ENCODE peak calls at places on chromosomes 2 and 18, in four cellular contexts. T is A549, F is SK-N-SH, Y is Peyer's patch. Q is an unnamed sample. For H3K4me1, the result is how much of the 10 kb centered on the place peaks cover.

GRCh38 chr18:66621816-66622576 is 18.1 kb upstream of the CDH19 start:
- DNase-seq in T (no peak), F (no peak), Y (no peak), Q (no peak)

GRCh38 chr2:26469092-26469710 is 8.7 kb downstream of the OTOF start:
- DNase-seq in T (peak), F (peak), Y (peak), Q (peak)

GRCh38 chr2:41409328-41409727 is 638.5 kb upstream of the PKDCC start:
- DNase-seq in T (no peak), F (no peak), Y (no peak), Q (no peak)

GRCh38 chr2:16030206-16031054 is 90.1 kb downstream of the MYCN start:
- DNase-seq in T (no peak), F (no peak), Y (no peak), Q (no peak)

GRCh38 chr2:127324635-127325034 is 30.7 kb upstream of the ERCC3 start:
- DNase-seq in T (peak), F (peak), Y (no peak), Q (no peak)

GRCh38 chr2:171274757-171275156 is 114.1 kb upstream of the TLK1 start:
- DNase-seq in T (no peak), F (no peak), Y (no peak), Q (no peak)

GRCh38 chr18:45254683-45255082 is 360.6 kb upstream of the SLC14A2 start:
- DNase-seq in T (no peak), F (no peak), Y (no peak), Q (no peak)

GRCh38 chr18:79876497-79876896 is 75.0 kb downstream of the SLC66A2 start:
- DNase-seq in T (no peak), F (peak), Y (no peak), Q (no peak)

GRCh38 chr2:203685081-203685621 is 21.3 kb upstream of the CD28 start:
- DNase-seq in T (no peak), F (no peak), Y (no peak), Q (no peak)

GRCh38 chr2:135030826-135031225 is 16.4 kb downstream of the MAP3K19 start:
- DNase-seq in T (no peak), F (no peak), Y (no peak), Q (no peak)

GRCh38 chr2:144331652-144332355 is 188.1 kb downstream of the ZEB2 start:
- DNase-seq in T (peak), F (peak), Y (peak), Q (no peak)

GRCh38 chr2:44168684-44169154 is at the start of gene PPM1B:
- DNase-seq in T (no peak), F (peak), Y (no peak), Q (peak)

GRCh38 chr2:32745675-32746074 is 117.8 kb downstream of the TTC27 start:
- DNase-seq in T (no peak), F (no peak), Y (no peak), Q (no peak)

GRCh38 chr2:45793564-45793963 is 142.1 kb downstream of the PRKCE start:
- DNase-seq in T (no peak), F (no peak), Y (peak), Q (no peak)

GRCh38 chr2:230889911-230890601 is 25.3 kb downstream of the ITM2C start:
- DNase-seq in T (no peak), F (no peak), Y (no peak), Q (no peak)

GRCh38 chr18:56316727-56317126 is 321.7 kb downstream of the TXNL1 start:
- DNase-seq in T (no peak), F (no peak), Y (no peak), Q (no peak)

GRCh38 chr2:133532919-133533318 is 35.3 kb downstream of the NCKAP5 start:
- DNase-seq in T (peak), F (no peak), Y (no peak), Q (no peak)

GRCh38 chr2:43605851-43606250 is 10.0 kb upstream of the THADA start:
- DNase-seq in T (no peak), F (no peak), Y (no peak), Q (no peak)

GRCh38 chr2:128639693-128640092 is 321.0 kb upstream of the HS6ST1 start:
- DNase-seq in T (no peak), F (no peak), Y (peak), Q (no peak)

GRCh38 chr2:148540022-148540421 is 104.5 kb upstream of the EPC2 start:
- DNase-seq in T (no peak), F (no peak), Y (no peak), Q (no peak)

GRCh38 chr2:6986251-6986893 is 69.2 kb downstream of the RNF144A start:
- DNase-seq in T (no peak), F (peak), Y (no peak), Q (no peak)

GRCh38 chr2:218877331-218877730 is 3.3 kb upstream of the WNT10A start:
- DNase-seq in T (no peak), F (peak), Y (no peak), Q (no peak)

GRCh38 chr2:218879881-218880748 is 537 bp upstream of the WNT10A start:
- DNase-seq in T (no peak), F (peak), Y (peak), Q (peak)

GRCh38 chr2:218878486-218878885 is 2.2 kb upstream of the WNT10A start:
- DNase-seq in T (no peak), F (no peak), Y (no peak), Q (no peak)

GRCh38 chr2:218877891-218878290 is 2.8 kb upstream of the WNT10A start:
- DNase-seq in T (no peak), F (no peak), Y (no peak), Q (no peak)

DNA sequence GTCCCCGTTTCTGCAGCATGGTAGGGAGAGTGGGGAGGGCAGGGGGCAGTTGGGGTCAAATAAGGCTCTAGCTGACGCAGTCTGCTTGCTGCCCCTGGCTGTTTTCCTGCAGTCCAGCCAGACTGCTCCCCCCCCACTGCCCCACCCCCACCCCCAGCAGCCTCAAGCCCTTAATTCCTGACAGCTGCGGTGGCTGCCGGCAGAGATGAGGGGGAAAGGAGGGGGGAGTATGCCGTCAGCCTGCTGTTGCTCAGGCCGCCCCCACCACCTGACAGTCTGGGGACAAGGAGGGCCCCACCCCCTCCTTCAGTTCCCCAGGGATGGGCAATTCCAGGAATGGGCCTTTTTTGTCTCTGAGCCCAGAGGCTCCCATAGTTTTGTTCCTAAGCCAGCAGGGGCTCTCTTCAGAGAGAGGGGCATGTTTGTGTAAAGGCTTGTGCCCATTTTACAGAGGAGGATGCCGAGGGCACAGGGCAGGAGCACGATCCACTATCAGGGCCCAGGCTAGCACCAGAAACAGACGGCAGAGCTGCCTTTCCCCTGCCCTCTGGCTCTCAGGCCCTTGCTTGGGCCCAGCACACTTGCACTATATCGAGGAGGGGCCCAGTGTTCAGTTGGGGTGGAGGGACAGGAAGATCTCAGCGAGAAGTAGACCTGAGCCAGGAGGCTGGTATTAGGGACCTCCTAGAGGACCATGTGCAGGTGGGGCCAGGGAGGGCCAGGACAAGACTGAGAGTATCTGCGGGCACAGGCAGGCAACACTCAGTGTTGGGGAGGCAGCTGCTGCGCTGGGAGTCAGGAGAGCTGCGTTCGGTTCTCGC is 1.5 kb upstream of the WNT10A start:
- DNase-seq in T (no peak), F (peak), Y (no peak), Q (no peak)
- H3K4me1 ChIP-seq in T (under half), F (half or more), Y (under half), Q (half or more)

GRCh38 chr2:112182581-112183034 is 44.4 kb downstream of the FBLN7 start:
- DNase-seq in T (no peak), F (no peak), Y (peak), Q (no peak)

GRCh38 chr2:112183327-112184025 is 45.3 kb downstream of the FBLN7 start:
- DNase-seq in T (no peak), F (no peak), Y (no peak), Q (no peak)

GRCh38 chr2:112185131-112185530 is 46.9 kb downstream of the FBLN7 start:
- DNase-seq in T (no peak), F (no peak), Y (no peak), Q (no peak)

GRCh38 chr2:112184121-112184520 is 45.9 kb downstream of the FBLN7 start:
- DNase-seq in T (no peak), F (no peak), Y (no peak), Q (no peak)

GRCh38 chr2:112181571-112182290 is 43.5 kb downstream of the FBLN7 start:
- DNase-seq in T (no peak), F (no peak), Y (no peak), Q (peak)
- TF ChIP-seq CTCF in T (no peak), F (no peak), Y (no peak), Q (no peak)

GRCh38 chr2:67515538-67515937 is 118.4 kb downstream of the ETAA1 start:
- DNase-seq in T (no peak), F (no peak), Y (no peak), Q (no peak)
- H3K27ac ChIP-seq in T (no peak), F (no peak), Y (no peak), Q (no peak)

GRCh38 chr2:20207051-20207450 is 17.9 kb downstream of the SDC1 start:
- DNase-seq in T (no peak), F (no peak), Y (no peak), Q (no peak)
- H3K4me1 ChIP-seq in T (under half), F (under half), Y (under half), Q (under half)

GRCh38 chr2:176178807-176179271 is 9.6 kb upstream of the HOXD1 start:
- DNase-seq in T (no peak), F (no peak), Y (no peak), Q (no peak)

GRCh38 chr2:176178271-176178806 is 10.1 kb upstream of the HOXD1 start:
- DNase-seq in T (no peak), F (no peak), Y (no peak), Q (no peak)

GRCh38 chr2:176176233-176176632 is 12.2 kb upstream of the HOXD1 start:
- DNase-seq in T (no peak), F (no peak), Y (no peak), Q (no peak)

GRCh38 chr2:176175729-176176074 is 12.8 kb upstream of the HOXD1 start:
- DNase-seq in T (no peak), F (no peak), Y (no peak), Q (no peak)

GRCh38 chr2:176177580-176178270 is 10.7 kb upstream of the HOXD1 start:
- DNase-seq in T (no peak), F (no peak), Y (no peak), Q (no peak)
- TF ChIP-seq CTCF in T (no peak), F (no peak), Y (no peak), Q (no peak)

GRCh38 chr18:21100678-21101077 is 10.9 kb downstream of the ROCK1 start:
- DNase-seq in T (no peak), F (no peak), Y (no peak), Q (no peak)

GRCh38 chr18:21110667-21111350 is 804 bp downstream of the ROCK1 start:
- DNase-seq in T (no peak), F (peak), Y (peak), Q (peak)

GRCh38 chr18:21101172-21101571 is 10.4 kb downstream of the ROCK1 start:
- DNase-seq in T (no peak), F (no peak), Y (no peak), Q (no peak)

GRCh38 chr18:21109936-21110666 is 1.5 kb downstream of the ROCK1 start:
- DNase-seq in T (no peak), F (no peak), Y (no peak), Q (no peak)

GRCh38 chr18:21105936-21106335 is 5.7 kb downstream of the ROCK1 start:
- DNase-seq in T (no peak), F (no peak), Y (no peak), Q (no peak)
- H3K27ac ChIP-seq in T (no peak), F (no peak), Y (no peak), Q (no peak)

DNA sequence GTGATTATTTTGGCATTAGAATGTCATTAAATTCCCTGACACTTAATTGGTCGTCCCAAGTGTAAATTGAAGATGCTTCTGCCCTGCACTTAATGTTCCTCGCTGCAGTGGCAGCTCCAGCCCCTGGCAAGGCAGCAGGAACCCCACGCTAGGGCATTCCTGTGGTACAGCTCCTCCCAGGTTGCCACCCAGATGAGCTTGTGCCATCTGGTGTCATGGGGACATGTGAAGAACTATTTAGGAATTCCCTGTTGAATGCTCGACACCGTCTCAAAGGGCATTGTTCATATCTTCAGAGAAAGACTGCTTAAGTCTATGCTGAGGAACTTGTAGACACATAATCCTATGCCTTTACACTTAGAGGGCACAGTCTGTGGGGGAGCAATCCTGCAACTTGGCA is 38.9 kb downstream of the BCL2L11 start:
- DNase-seq in T (no peak), F (no peak), Y (no peak), Q (no peak)
- H3K4me1 ChIP-seq in T (under half), F (half or more), Y (under half), Q (under half)

DNA sequence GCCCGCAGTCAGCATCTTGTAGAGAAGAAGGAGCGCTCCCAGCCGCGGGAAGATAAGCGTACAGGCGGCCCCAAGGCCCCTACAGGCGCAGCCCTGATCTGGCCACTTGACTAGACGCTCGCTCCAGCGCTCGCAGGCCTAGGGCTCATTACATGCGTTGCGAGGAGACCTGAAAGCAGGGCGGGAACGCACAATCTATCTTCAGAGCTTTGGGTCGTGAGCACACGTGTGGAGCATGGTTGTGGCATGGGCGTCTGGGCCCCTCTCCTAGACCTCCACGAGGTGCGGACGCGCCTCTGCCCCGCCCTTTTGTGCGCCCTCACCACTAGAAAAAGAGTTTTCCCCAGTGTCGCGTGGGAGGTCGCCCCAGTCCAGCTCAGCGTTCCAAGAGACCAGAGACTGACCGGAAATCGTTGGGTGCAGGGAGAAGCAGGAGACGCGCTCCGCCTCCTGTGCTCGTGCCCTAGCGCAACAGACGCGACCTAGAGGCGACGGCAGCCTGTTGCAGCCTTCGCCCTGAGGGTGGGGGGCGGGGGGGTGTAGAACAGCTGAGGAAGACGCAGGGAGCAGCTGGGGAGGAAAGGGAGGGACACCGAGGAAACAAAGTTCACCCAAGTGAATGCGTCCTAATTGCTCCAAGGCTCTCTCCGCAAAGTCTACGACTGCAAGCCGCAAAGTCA is 12.6 kb downstream of the NR4A2 start:
- DNase-seq in T (no peak), F (peak), Y (peak), Q (no peak)
- TF ChIP-seq CTCF in T (no peak), F (no peak), Y (no peak), Q (no peak)

GRCh38 chr2:233834378-233834777 is 20.0 kb downstream of the HJURP start:
- DNase-seq in T (no peak), F (no peak), Y (no peak), Q (no peak)

GRCh38 chr2:233832414-233832813 is 21.9 kb downstream of the HJURP start:
- DNase-seq in T (no peak), F (no peak), Y (peak), Q (no peak)

GRCh38 chr2:233831011-233831721 is 23.2 kb downstream of the HJURP start:
- DNase-seq in T (no peak), F (peak), Y (peak), Q (no peak)

GRCh38 chr2:233831861-233832260 is 22.5 kb downstream of the HJURP start:
- DNase-seq in T (no peak), F (no peak), Y (peak), Q (no peak)

DNA sequence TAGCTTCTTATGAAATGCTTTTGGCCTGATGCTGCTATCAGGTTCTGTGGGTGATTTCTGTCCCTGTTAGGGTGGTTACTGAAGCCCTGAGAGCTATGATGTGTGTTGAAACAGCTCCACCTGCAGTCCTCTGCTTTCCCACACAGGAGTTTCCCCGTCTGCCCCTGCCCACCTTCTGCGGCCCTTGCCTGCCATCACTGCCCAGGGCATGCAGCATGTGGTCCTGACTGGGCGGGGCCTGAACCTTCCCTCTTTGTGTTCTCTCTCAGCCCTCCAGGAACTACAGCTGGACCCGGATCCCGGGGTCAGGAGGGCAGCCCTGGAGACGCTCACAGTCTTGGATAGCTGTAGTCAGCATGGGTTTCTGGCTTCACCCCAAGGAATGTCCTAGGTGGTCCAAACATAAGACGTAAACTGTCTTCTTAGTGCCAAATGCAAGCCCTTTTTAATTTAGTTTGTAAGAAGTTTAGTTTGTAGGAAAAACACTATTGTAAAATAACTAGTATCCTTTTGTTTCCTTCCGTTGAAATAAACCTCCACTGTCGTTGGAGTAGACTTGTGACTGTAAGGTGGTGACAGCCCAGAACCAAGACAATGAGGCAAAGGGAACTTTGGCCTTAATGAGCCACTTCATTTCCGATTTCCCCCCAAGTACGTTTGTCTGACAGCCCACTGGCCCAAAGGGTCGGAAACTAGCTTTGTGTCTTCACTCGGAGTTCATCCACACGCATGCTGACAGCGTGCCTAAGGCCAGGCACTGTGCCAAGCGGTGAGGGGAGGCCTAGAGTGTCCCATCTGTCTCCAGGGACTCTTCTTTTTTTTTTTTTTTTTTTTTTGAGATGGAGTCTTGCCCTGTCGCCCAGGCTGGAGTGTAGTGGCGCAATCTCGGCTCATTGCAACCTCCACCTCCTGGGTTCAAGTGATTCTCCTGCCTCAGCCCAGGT is 21.2 kb downstream of the HJURP start:
- DNase-seq in T (peak), F (peak), Y (peak), Q (no peak)
- H3K27ac ChIP-seq in T (peak), F (no peak), Y (no peak), Q (no peak)

Q was measured in CD8-positive, alpha-beta T cell.